ENCODE peak calls at places on chromosome 11, in ten cellular contexts. One of them, this sample, is unnamed.

GRCh38 chr11:92886243-92886905 is 83.1 kb upstream of the MTNR1B start:
- DNase-seq in GM12892: peak; percentile 19
- DNase-seq in RCC 7860: no peak
- DNase-seq in epithelial cell of esophagus: peak; percentile 77
- DNase-seq in body of pancreas: peak; percentile 40
- DNase-seq in HTR-8/SVneo: peak; percentile 69
- DNase-seq in activated T-helper 1 cell treated with anti-CD3 and anti-CD28 coated beads, Interleukin-12 subunit alpha, Interleukin-12 subunit beta, Interleukin-2, Interleukin-4 antibody, amounts not matched to agents 30 ng/mL and 10 ng/mL and 1 ng/mL, durations not matched to agents 14 hours and 24 hours and 36 hours: no peak
- DNase-seq in endodermal cell: peak; percentile 82
- DNase-seq in activated T-cell treated with anti-CD3 and anti-CD28 coated beads, Interleukin-2, amount 50 U/mL, for 72 hours: peak; percentile 22
- DNase-seq in left ventricle myocardium superior: no peak
- DNase-seq in this sample: peak; percentile 9

GRCh38 chr11:85914425-85914824 is 59.2 kb downstream of the CCDC83 start:
- DNase-seq in GM12892: no peak
- DNase-seq in RCC 7860: no peak
- DNase-seq in epithelial cell of esophagus: no peak
- DNase-seq in body of pancreas: no peak
- DNase-seq in HTR-8/SVneo: no peak
- DNase-seq in activated T-helper 1 cell treated with anti-CD3 and anti-CD28 coated beads, Interleukin-12 subunit alpha, Interleukin-12 subunit beta, Interleukin-2, Interleukin-4 antibody, amounts not matched to agents 30 ng/mL and 10 ng/mL and 1 ng/mL, durations not matched to agents 14 hours and 24 hours and 36 hours: no peak
- DNase-seq in endodermal cell: no peak
- DNase-seq in activated T-cell treated with anti-CD3 and anti-CD28 coated beads, Interleukin-2, amount 50 U/mL, for 72 hours: no peak
- DNase-seq in left ventricle myocardium superior: no peak
- DNase-seq in this sample: no peak

GRCh38 chr11:3747704-3748103 is 49.6 kb downstream of the NUP98 start:
- DNase-seq in GM12892: no peak
- DNase-seq in RCC 7860: no peak
- DNase-seq in epithelial cell of esophagus: peak; percentile 97
- DNase-seq in body of pancreas: no peak
- DNase-seq in HTR-8/SVneo: no peak
- DNase-seq in activated T-helper 1 cell treated with anti-CD3 and anti-CD28 coated beads, Interleukin-12 subunit alpha, Interleukin-12 subunit beta, Interleukin-2, Interleukin-4 antibody, amounts not matched to agents 30 ng/mL and 10 ng/mL and 1 ng/mL, durations not matched to agents 14 hours and 24 hours and 36 hours: no peak
- DNase-seq in endodermal cell: no peak
- DNase-seq in activated T-cell treated with anti-CD3 and anti-CD28 coated beads, Interleukin-2, amount 50 U/mL, for 72 hours: no peak
- DNase-seq in left ventricle myocardium superior: no peak
- DNase-seq in this sample: no peak

GRCh38 chr11:82750643-82751139 is 17.0 kb upstream of the FAM181B start:
- DNase-seq in GM12892: no peak
- DNase-seq in RCC 7860: no peak
- DNase-seq in epithelial cell of esophagus: peak; percentile 27
- DNase-seq in body of pancreas: no peak
- DNase-seq in HTR-8/SVneo: no peak
- DNase-seq in activated T-helper 1 cell treated with anti-CD3 and anti-CD28 coated beads, Interleukin-12 subunit alpha, Interleukin-12 subunit beta, Interleukin-2, Interleukin-4 antibody, amounts not matched to agents 30 ng/mL and 10 ng/mL and 1 ng/mL, durations not matched to agents 14 hours and 24 hours and 36 hours: peak; percentile 4
- DNase-seq in endodermal cell: peak; percentile 78
- DNase-seq in activated T-cell treated with anti-CD3 and anti-CD28 coated beads, Interleukin-2, amount 50 U/mL, for 72 hours: no peak
- DNase-seq in left ventricle myocardium superior: no peak
- DNase-seq in this sample: no peak

GRCh38 chr11:5040876-5041275 is 5.5 kb upstream of the OR52J3 start:
- DNase-seq in GM12892: no peak
- DNase-seq in RCC 7860: no peak
- DNase-seq in epithelial cell of esophagus: no peak
- DNase-seq in body of pancreas: no peak
- DNase-seq in HTR-8/SVneo: no peak
- DNase-seq in activated T-helper 1 cell treated with anti-CD3 and anti-CD28 coated beads, Interleukin-12 subunit alpha, Interleukin-12 subunit beta, Interleukin-2, Interleukin-4 antibody, amounts not matched to agents 30 ng/mL and 10 ng/mL and 1 ng/mL, durations not matched to agents 14 hours and 24 hours and 36 hours: no peak
- DNase-seq in endodermal cell: no peak
- DNase-seq in activated T-cell treated with anti-CD3 and anti-CD28 coated beads, Interleukin-2, amount 50 U/mL, for 72 hours: no peak
- DNase-seq in left ventricle myocardium superior: no peak
- DNase-seq in this sample: no peak

GRCh38 chr11:6258571-6258998 is 1.1 kb upstream of the CCKBR start:
- DNase-seq in GM12892: no peak
- DNase-seq in RCC 7860: no peak
- DNase-seq in epithelial cell of esophagus: no peak
- DNase-seq in body of pancreas: no peak
- DNase-seq in HTR-8/SVneo: no peak
- DNase-seq in activated T-helper 1 cell treated with anti-CD3 and anti-CD28 coated beads, Interleukin-12 subunit alpha, Interleukin-12 subunit beta, Interleukin-2, Interleukin-4 antibody, amounts not matched to agents 30 ng/mL and 10 ng/mL and 1 ng/mL, durations not matched to agents 14 hours and 24 hours and 36 hours: no peak
- DNase-seq in endodermal cell: no peak
- DNase-seq in activated T-cell treated with anti-CD3 and anti-CD28 coated beads, Interleukin-2, amount 50 U/mL, for 72 hours: no peak
- DNase-seq in left ventricle myocardium superior: no peak
- DNase-seq in this sample: no peak

GRCh38 chr11:112280268-112281126 is 19.8 kb upstream of the PLET1 start:
- DNase-seq in GM12892: peak; percentile 55
- DNase-seq in RCC 7860: peak; percentile 41
- DNase-seq in epithelial cell of esophagus: peak; percentile 87
- DNase-seq in body of pancreas: peak; percentile 64
- DNase-seq in HTR-8/SVneo: peak; percentile 92
- DNase-seq in activated T-helper 1 cell treated with anti-CD3 and anti-CD28 coated beads, Interleukin-12 subunit alpha, Interleukin-12 subunit beta, Interleukin-2, Interleukin-4 antibody, amounts not matched to agents 30 ng/mL and 10 ng/mL and 1 ng/mL, durations not matched to agents 14 hours and 24 hours and 36 hours: peak; percentile 64
- DNase-seq in endodermal cell: peak; percentile 85
- DNase-seq in activated T-cell treated with anti-CD3 and anti-CD28 coated beads, Interleukin-2, amount 50 U/mL, for 72 hours: peak; percentile 75
- DNase-seq in left ventricle myocardium superior: peak; percentile 45
- DNase-seq in this sample: peak; percentile 64

GRCh38 chr11:69587454-69588081 is 53.4 kb upstream of the CCND1 start:
- DNase-seq in GM12892: no peak
- DNase-seq in RCC 7860: peak; percentile 92
- DNase-seq in epithelial cell of esophagus: peak; percentile 75
- DNase-seq in body of pancreas: no peak
- DNase-seq in HTR-8/SVneo: peak; percentile 73
- DNase-seq in activated T-helper 1 cell treated with anti-CD3 and anti-CD28 coated beads, Interleukin-12 subunit alpha, Interleukin-12 subunit beta, Interleukin-2, Interleukin-4 antibody, amounts not matched to agents 30 ng/mL and 10 ng/mL and 1 ng/mL, durations not matched to agents 14 hours and 24 hours and 36 hours: no peak
- DNase-seq in endodermal cell: no peak
- DNase-seq in activated T-cell treated with anti-CD3 and anti-CD28 coated beads, Interleukin-2, amount 50 U/mL, for 72 hours: no peak
- DNase-seq in left ventricle myocardium superior: no peak
- DNase-seq in this sample: no peak